ENCODE peak calls at places on chromosomes 4 and X, in seven cellular contexts. W is body of pancreas; A is right lobe of liver; M is CD4-positive, alpha-beta T cell; Q is dorsolateral prefrontal cortex; B is pancreas; S is left ventricle myocardium inferior. D is an unnamed sample.

GRCh38 chr4:72094054-72094780 is 62.4 kb downstream of the NPFFR2 start:
- DNase-seq in W (peak; percentile 10), A (no peak), M (no peak), Q (no peak), B (no peak), S (no peak), D (no peak)

GRCh38 chr4:47270226-47270888 is 193.1 kb downstream of the COMMD8 start:
- DNase-seq in W (no peak), A (no peak), M (no peak), Q (no peak), B (no peak), S (no peak), D (no peak)

GRCh38 chrX:73851014-73852009 is 288.3 kb downstream of the CHIC1 start:
- DNase-seq in W (peak; percentile 90), A (no peak), M (peak; percentile 75), Q (peak; percentile 94), B (peak; percentile 84), S (no peak), D (peak; percentile 62)

GRCh38 chrX:147912093-147912801 is 528 bp downstream of the FMR1 start:
- DNase-seq in W (peak; percentile 23), A (peak; percentile 45), M (peak; percentile 5), Q (peak; percentile 9), B (no peak), S (peak; percentile 15), D (peak; percentile 35)

GRCh38 chr4:104418313-104418712 is 76.4 kb downstream of the CXXC4 start:
- DNase-seq in W (no peak), A (no peak), M (no peak), Q (no peak), B (no peak), S (no peak), D (no peak)

GRCh38 chrX:119266364-119266995 is 30.4 kb downstream of the PGRMC1 start:
- DNase-seq in W (no peak), A (no peak), M (no peak), Q (peak; percentile 30), B (no peak), S (no peak), D (peak; percentile 21)

GRCh38 chr4:143424276-143424675 is 87.6 kb downstream of the GAB1 start:
- DNase-seq in W (no peak), A (no peak), M (no peak), Q (no peak), B (no peak), S (no peak), D (no peak)

GRCh38 chr4:10403633-10404445 is 53.4 kb downstream of the ZNF518B start:
- DNase-seq in W (no peak), A (no peak), M (no peak), Q (no peak), B (no peak), S (no peak), D (peak; percentile 23)

GRCh38 chr4:56871357-56871993 is 36.2 kb upstream of the REST start:
- DNase-seq in W (no peak), A (no peak), M (no peak), Q (peak; percentile 20), B (no peak), S (no peak), D (no peak)

GRCh38 chr4:79141530-79141929 is 184.3 kb downstream of the NAA11 start:
- DNase-seq in W (no peak), A (no peak), M (no peak), Q (no peak), B (no peak), S (no peak), D (no peak)

GRCh38 chr4:1770245-1770644 is 22.8 kb upstream of the FGFR3 start:
- DNase-seq in W (no peak), A (no peak), M (no peak), Q (no peak), B (no peak), S (no peak), D (no peak)

GRCh38 chr4:14184265-14184664 is 556.7 kb upstream of the BOD1L1 start:
- DNase-seq in W (no peak), A (no peak), M (no peak), Q (peak; percentile 41), B (no peak), S (peak; percentile 33), D (peak; percentile 38)

GRCh38 chr4:63563288-63564014 is 845.8 kb downstream of the TECRL start:
- DNase-seq in W (no peak), A (no peak), M (no peak), Q (no peak), B (no peak), S (no peak), D (peak; percentile 54)

GRCh38 chrX:106612403-106612789 is 618 bp downstream of the RADX start:
- DNase-seq in W (no peak), A (no peak), M (no peak), Q (no peak), B (no peak), S (no peak), D (no peak)

GRCh38 chr4:112910109-112910736 is 139.2 kb upstream of the ANK2 start:
- DNase-seq in W (no peak), A (no peak), M (no peak), Q (peak; percentile 38), B (no peak), S (no peak), D (no peak)

GRCh38 chr4:148447672-148448071 is 5.5 kb upstream of the NR3C2 start:
- DNase-seq in W (no peak), A (no peak), M (peak; percentile 16), Q (no peak), B (no peak), S (no peak), D (no peak)

GRCh38 chr4:164572877-164573279 is 181.1 kb upstream of the SMIM31 start:
- DNase-seq in W (no peak), A (no peak), M (no peak), Q (no peak), B (no peak), S (no peak), D (no peak)

GRCh38 chrX:11349020-11349419 is 55.8 kb downstream of the AMELX start:
- DNase-seq in W (no peak), A (no peak), M (no peak), Q (no peak), B (no peak), S (no peak), D (no peak)

GRCh38 chrX:22686138-22686541 is 313.6 kb upstream of the DDX53 start:
- DNase-seq in W (peak; percentile 21), A (no peak), M (no peak), Q (no peak), B (no peak), S (peak; percentile 14), D (peak; percentile 17)

GRCh38 chr4:140497776-140498636 is at the start of gene MGAT4D:
- DNase-seq in W (peak; percentile 16), A (no peak), M (no peak), Q (no peak), B (peak; percentile 16), S (no peak), D (peak; percentile 21)

GRCh38 chr4:140497428-140497775 is 691 bp downstream of the MGAT4D start:
- DNase-seq in W (no peak), A (no peak), M (no peak), Q (no peak), B (no peak), S (no peak), D (peak; percentile 13)
- H3K27me3 ChIP-seq in W (peaks cover 9% of the 10 kb centered on the region), A (peaks cover 7% of the 10 kb centered on the region), M (peaks cover 62% of the 10 kb centered on the region), Q (peaks cover 44% of the 10 kb centered on the region), B (no peaks in the 10 kb centered on the region), S (peaks cover 83% of the 10 kb centered on the region), D (no peaks in the 10 kb centered on the region)

GRCh38 chr4:39441593-39441992 is 17.1 kb downstream of the RPL9 start:
- DNase-seq in W (no peak), A (no peak), M (no peak), Q (no peak), B (no peak), S (no peak), D (no peak)

GRCh38 chr4:39433878-39434492 is 24.7 kb downstream of the RPL9 start:
- DNase-seq in W (no peak), A (peak; percentile 77), M (no peak), Q (no peak), B (no peak), S (no peak), D (no peak)

GRCh38 chr4:39435875-39436563 is 22.7 kb downstream of the RPL9 start:
- DNase-seq in W (no peak), A (no peak), M (no peak), Q (no peak), B (no peak), S (no peak), D (no peak)
- TF ChIP-seq CTCF in W (no peak), A (peak; percentile 50), M (peak; percentile 12), Q (no peak), B (no peak), S (no peak), D (no peak)

GRCh38 chr4:185899833-185900232 is 87.8 kb upstream of the SORBS2 start:
- DNase-seq in W (no peak), A (no peak), M (no peak), Q (no peak), B (no peak), S (no peak), D (no peak)

GRCh38 chr4:185895351-185895750 is 83.4 kb upstream of the SORBS2 start:
- DNase-seq in W (no peak), A (no peak), M (no peak), Q (no peak), B (no peak), S (no peak), D (no peak)

GRCh38 chr4:185896832-185897475 is 85.0 kb upstream of the SORBS2 start:
- DNase-seq in W (no peak), A (no peak), M (no peak), Q (no peak), B (no peak), S (no peak), D (no peak)

GRCh38 chr4:185895866-185896265 is 83.9 kb upstream of the SORBS2 start:
- DNase-seq in W (no peak), A (no peak), M (no peak), Q (no peak), B (no peak), S (no peak), D (no peak)

GRCh38 chr4:185898413-185898812 is 86.4 kb upstream of the SORBS2 start:
- DNase-seq in W (no peak), A (no peak), M (no peak), Q (no peak), B (no peak), S (no peak), D (no peak)
- H3K27me3 ChIP-seq in W (no peaks in the 10 kb centered on the region), A (no peaks in the 10 kb centered on the region), M (no peaks in the 10 kb centered on the region), Q (no peaks in the 10 kb centered on the region), B (no peaks in the 10 kb centered on the region), S (no peaks in the 10 kb centered on the region), D (no peaks in the 10 kb centered on the region)

DNA sequence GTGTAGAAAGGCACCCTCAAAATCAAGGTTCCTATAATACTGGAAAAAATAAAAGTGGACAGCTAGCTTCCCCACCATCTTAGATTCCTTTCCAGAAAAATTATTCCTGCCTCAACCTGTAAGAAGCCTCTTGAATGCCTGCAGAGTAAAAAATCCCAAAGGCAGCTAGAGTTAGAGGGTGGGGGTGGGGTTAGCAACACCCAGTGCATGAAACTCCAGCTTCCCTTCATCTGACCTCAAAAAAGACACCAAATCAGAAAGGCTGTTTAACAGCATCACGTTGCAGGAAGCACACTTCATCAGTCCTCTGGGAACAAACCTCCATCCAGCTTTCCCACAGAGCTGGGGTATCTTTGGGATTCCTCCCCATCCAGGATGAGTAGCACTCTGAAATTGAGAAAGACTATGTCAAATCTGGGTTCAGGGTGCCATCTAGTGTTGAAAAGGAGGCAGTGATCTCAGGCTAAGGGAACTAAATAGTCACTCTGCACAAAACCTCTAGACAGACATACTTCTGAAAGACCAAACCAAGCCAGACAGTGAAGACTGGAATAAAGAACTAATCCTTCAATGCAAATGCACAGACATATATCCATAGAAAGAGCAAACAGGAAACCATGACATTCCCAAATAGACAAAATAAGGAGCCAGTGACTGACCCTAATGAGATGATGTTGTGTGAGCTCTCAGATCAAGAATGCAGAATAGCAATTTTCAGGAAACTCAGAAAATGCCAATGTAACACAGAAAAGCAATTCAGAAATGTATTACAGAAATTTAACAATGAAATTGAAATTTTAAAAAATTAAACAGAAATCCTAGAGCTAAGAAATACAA is 97.9 kb downstream of the ARHGEF9 start:
- DNase-seq in W (no peak), A (no peak), M (no peak), Q (no peak), B (no peak), S (no peak), D (no peak)
- TF ChIP-seq CTCF in W (peak; percentile 37), A (peak; percentile 84), M (peak; percentile 46), Q (peak; percentile 36), B (peak; percentile 33), S (peak; percentile 66), D (no peak)